ENCODE peak calls at places on chromosomes 2 and 18, in six cellular contexts. One of them, this sample, is unnamed.

GRCh38 chr2:240421396-240421795 is 14.1 kb upstream of the GPC1 start:
- DNase-seq in type B pancreatic cell: no peak
- DNase-seq in IMR-90: no peak
- DNase-seq in upper lobe of right lung: peak; percentile 54
- DNase-seq in foreskin fibroblast: no peak
- DNase-seq in MM.1S: no peak
- DNase-seq in this sample: no peak

GRCh38 chr18:34626404-34627137 is 83.5 kb upstream of the DTNA start:
- DNase-seq in MM.1S: no peak
- DNase-seq in foreskin fibroblast: peak; percentile 78
- DNase-seq in type B pancreatic cell: no peak
- DNase-seq in IMR-90: peak; percentile 54
- DNase-seq in upper lobe of right lung: no peak
- DNase-seq in this sample: no peak

GRCh38 chr18:24300703-24301102 is 96.9 kb downstream of the OSBPL1A start:
- DNase-seq in upper lobe of right lung: no peak
- DNase-seq in foreskin fibroblast: no peak
- DNase-seq in type B pancreatic cell: no peak
- DNase-seq in IMR-90: no peak
- DNase-seq in MM.1S: no peak
- DNase-seq in this sample: no peak

GRCh38 chr2:36597003-36597531 is 901 bp downstream of the FEZ2 start:
- DNase-seq in foreskin fibroblast: no peak
- DNase-seq in type B pancreatic cell: no peak
- DNase-seq in IMR-90: no peak
- DNase-seq in upper lobe of right lung: no peak
- DNase-seq in MM.1S: no peak
- DNase-seq in this sample: no peak

GRCh38 chr2:160407393-160408204 is 86.0 kb downstream of the RBMS1 start:
- DNase-seq in IMR-90: peak; percentile 54
- DNase-seq in upper lobe of right lung: peak; percentile 88
- DNase-seq in foreskin fibroblast: peak; percentile 85
- DNase-seq in type B pancreatic cell: peak; percentile 77
- DNase-seq in MM.1S: peak; percentile 56
- DNase-seq in this sample: peak; percentile 55

GRCh38 chr2:9366041-9366440 is 57.3 kb downstream of the ITGB1BP1 start:
- DNase-seq in MM.1S: no peak
- DNase-seq in upper lobe of right lung: no peak
- DNase-seq in foreskin fibroblast: no peak
- DNase-seq in IMR-90: no peak
- DNase-seq in type B pancreatic cell: no peak
- DNase-seq in this sample: no peak

GRCh38 chr18:66764225-66764624 is 160.3 kb upstream of the CDH19 start:
- DNase-seq in foreskin fibroblast: no peak
- DNase-seq in IMR-90: no peak
- DNase-seq in upper lobe of right lung: no peak
- DNase-seq in MM.1S: no peak
- DNase-seq in type B pancreatic cell: no peak
- DNase-seq in this sample: no peak

GRCh38 chr2:11072550-11072949 is 82.7 kb upstream of the SLC66A3 start:
- DNase-seq in foreskin fibroblast: no peak
- DNase-seq in type B pancreatic cell: no peak
- DNase-seq in upper lobe of right lung: no peak
- DNase-seq in IMR-90: no peak
- DNase-seq in MM.1S: no peak
- DNase-seq in this sample: no peak

GRCh38 chr2:11411768-11412448 is 54.1 kb downstream of the E2F6 start:
- DNase-seq in MM.1S: peak; percentile 29
- DNase-seq in foreskin fibroblast: peak; percentile 81
- DNase-seq in IMR-90: peak; percentile 63
- DNase-seq in upper lobe of right lung: no peak
- DNase-seq in type B pancreatic cell: no peak
- DNase-seq in this sample: no peak

GRCh38 chr2:113850687-113851086 is 39.2 kb upstream of the ACTR3 start:
- DNase-seq in foreskin fibroblast: no peak
- DNase-seq in MM.1S: no peak
- DNase-seq in upper lobe of right lung: no peak
- DNase-seq in IMR-90: no peak
- DNase-seq in type B pancreatic cell: no peak
- DNase-seq in this sample: no peak

GRCh38 chr2:237321746-237322145 is 92.2 kb downstream of the COL6A3 start:
- DNase-seq in MM.1S: no peak
- DNase-seq in upper lobe of right lung: no peak
- DNase-seq in type B pancreatic cell: no peak
- DNase-seq in IMR-90: no peak
- DNase-seq in foreskin fibroblast: no peak
- DNase-seq in this sample: no peak

GRCh38 chr2:47656715-47657600 is 126.0 kb upstream of the MSH6 start:
- DNase-seq in upper lobe of right lung: no peak
- DNase-seq in IMR-90: no peak
- DNase-seq in foreskin fibroblast: no peak
- DNase-seq in type B pancreatic cell: no peak
- DNase-seq in MM.1S: no peak
- DNase-seq in this sample: peak; percentile 39

GRCh38 chr2:119650206-119650605 is 28.8 kb upstream of the TMEM177 start:
- DNase-seq in IMR-90: no peak
- DNase-seq in type B pancreatic cell: no peak
- DNase-seq in foreskin fibroblast: no peak
- DNase-seq in MM.1S: no peak
- DNase-seq in upper lobe of right lung: no peak
- DNase-seq in this sample: no peak

GRCh38 chr2:16058256-16058655 is 117.9 kb downstream of the MYCN start:
- DNase-seq in upper lobe of right lung: no peak
- DNase-seq in IMR-90: no peak
- DNase-seq in MM.1S: peak; percentile 68
- DNase-seq in type B pancreatic cell: no peak
- DNase-seq in foreskin fibroblast: no peak
- DNase-seq in this sample: no peak

GRCh38 chr2:219274392-219274921 is 4.7 kb upstream of the DNAJB2 start:
- DNase-seq in foreskin fibroblast: peak; percentile 85
- DNase-seq in type B pancreatic cell: no peak
- DNase-seq in MM.1S: no peak
- DNase-seq in upper lobe of right lung: peak; percentile 63
- DNase-seq in IMR-90: peak; percentile 81
- DNase-seq in this sample: no peak

DNA sequence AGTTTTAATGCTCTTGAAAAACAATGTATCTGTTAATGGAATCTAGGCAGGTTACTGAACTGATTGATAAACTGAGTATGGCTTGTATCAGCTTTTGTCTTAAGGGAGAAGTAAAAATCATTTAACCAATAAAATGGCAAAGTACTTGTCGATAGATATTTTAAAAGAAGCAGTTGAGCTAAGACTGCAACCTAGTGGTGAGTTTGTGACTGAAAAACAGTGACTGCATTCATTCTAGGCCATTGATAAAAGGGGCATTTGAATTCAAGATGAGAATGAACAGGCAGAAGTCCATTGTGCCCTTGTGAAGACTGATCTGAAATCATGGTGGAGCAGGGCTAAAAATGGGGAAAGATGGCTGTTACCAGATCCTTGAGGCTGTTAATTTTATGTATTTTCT is 59.4 kb upstream of the MSTN start:
- DNase-seq in IMR-90: peak; percentile 41
- DNase-seq in foreskin fibroblast: peak; percentile 49
- DNase-seq in MM.1S: peak; percentile 18
- DNase-seq in type B pancreatic cell: no peak
- DNase-seq in upper lobe of right lung: no peak
- DNase-seq in this sample: peak; percentile 48
- TF ChIP-seq CTCF in IMR-90: peak; percentile 36
- TF ChIP-seq CTCF in foreskin fibroblast: peak; percentile 51
- TF ChIP-seq CTCF in MM.1S: peak; percentile 56
- TF ChIP-seq CTCF in type B pancreatic cell: peak; percentile 67
- TF ChIP-seq CTCF in upper lobe of right lung: peak; percentile 34
- TF ChIP-seq CTCF in this sample: peak; percentile 32

GRCh38 chr2:197354169-197354558 is 43.6 kb upstream of the ANKRD44 start:
- DNase-seq in MM.1S: no peak
- DNase-seq in upper lobe of right lung: no peak
- DNase-seq in foreskin fibroblast: no peak
- DNase-seq in type B pancreatic cell: no peak
- DNase-seq in IMR-90: no peak
- DNase-seq in this sample: no peak

GRCh38 chr2:197358927-197359326 is 48.3 kb upstream of the ANKRD44 start:
- DNase-seq in IMR-90: peak; percentile 33
- DNase-seq in foreskin fibroblast: peak; percentile 44
- DNase-seq in upper lobe of right lung: no peak
- DNase-seq in type B pancreatic cell: no peak
- DNase-seq in MM.1S: no peak
- DNase-seq in this sample: no peak

GRCh38 chr2:197353393-197354168 is 43.0 kb upstream of the ANKRD44 start:
- DNase-seq in type B pancreatic cell: no peak
- DNase-seq in MM.1S: no peak
- DNase-seq in IMR-90: no peak
- DNase-seq in foreskin fibroblast: no peak
- DNase-seq in upper lobe of right lung: no peak
- DNase-seq in this sample: no peak

GRCh38 chr2:197357986-197358385 is 47.4 kb upstream of the ANKRD44 start:
- DNase-seq in foreskin fibroblast: no peak
- DNase-seq in MM.1S: no peak
- DNase-seq in upper lobe of right lung: no peak
- DNase-seq in IMR-90: no peak
- DNase-seq in type B pancreatic cell: no peak
- DNase-seq in this sample: no peak

GRCh38 chr2:197356136-197356535 is 45.6 kb upstream of the ANKRD44 start:
- DNase-seq in type B pancreatic cell: no peak
- DNase-seq in IMR-90: no peak
- DNase-seq in upper lobe of right lung: no peak
- DNase-seq in MM.1S: peak; percentile 48
- DNase-seq in foreskin fibroblast: peak; percentile 12
- DNase-seq in this sample: no peak
- TF ChIP-seq CTCF in type B pancreatic cell: peak; percentile 70
- TF ChIP-seq CTCF in IMR-90: peak; percentile 29
- TF ChIP-seq CTCF in upper lobe of right lung: peak; percentile 14
- TF ChIP-seq CTCF in MM.1S: peak; percentile 51
- TF ChIP-seq CTCF in foreskin fibroblast: peak; percentile 33
- TF ChIP-seq CTCF in this sample: peak; percentile 12

DNA sequence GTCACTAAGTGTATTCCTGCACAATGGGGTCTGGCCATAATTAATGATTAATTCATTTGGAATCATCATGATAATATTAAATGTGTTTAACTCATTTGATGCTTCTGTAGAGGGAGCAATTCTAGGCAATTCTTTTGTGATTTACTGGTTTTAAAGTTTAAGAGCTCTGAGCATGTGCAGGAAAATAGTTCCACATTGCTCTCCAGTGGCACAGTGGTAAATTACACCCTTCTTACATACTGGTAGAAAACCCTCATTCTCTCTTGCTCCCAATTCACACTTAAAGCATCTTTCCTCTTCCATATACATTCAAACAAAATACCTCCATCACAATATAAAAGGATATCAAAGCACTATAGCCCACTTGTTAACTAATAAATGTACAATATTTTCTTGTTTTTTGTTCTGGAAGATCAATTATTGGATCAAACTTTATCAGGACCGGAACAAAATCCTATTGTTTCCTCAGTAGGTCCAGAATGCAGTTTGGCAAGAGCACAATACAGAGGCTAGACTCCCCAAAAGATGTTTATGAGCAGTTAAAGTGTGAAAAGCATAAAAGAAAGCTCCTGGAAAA is 844.3 kb downstream of the MBD2 start:
- DNase-seq in foreskin fibroblast: peak; percentile 18
- DNase-seq in type B pancreatic cell: no peak
- DNase-seq in MM.1S: peak; percentile 23
- DNase-seq in IMR-90: peak; percentile 31
- DNase-seq in upper lobe of right lung: no peak
- DNase-seq in this sample: peak; percentile 18
- TF ChIP-seq CTCF in foreskin fibroblast: peak; percentile 20
- TF ChIP-seq CTCF in type B pancreatic cell: peak; percentile 79
- TF ChIP-seq CTCF in MM.1S: peak; percentile 46
- TF ChIP-seq CTCF in IMR-90: peak; percentile 44
- TF ChIP-seq CTCF in upper lobe of right lung: peak; percentile 49
- TF ChIP-seq CTCF in this sample: peak; percentile 31

DNA sequence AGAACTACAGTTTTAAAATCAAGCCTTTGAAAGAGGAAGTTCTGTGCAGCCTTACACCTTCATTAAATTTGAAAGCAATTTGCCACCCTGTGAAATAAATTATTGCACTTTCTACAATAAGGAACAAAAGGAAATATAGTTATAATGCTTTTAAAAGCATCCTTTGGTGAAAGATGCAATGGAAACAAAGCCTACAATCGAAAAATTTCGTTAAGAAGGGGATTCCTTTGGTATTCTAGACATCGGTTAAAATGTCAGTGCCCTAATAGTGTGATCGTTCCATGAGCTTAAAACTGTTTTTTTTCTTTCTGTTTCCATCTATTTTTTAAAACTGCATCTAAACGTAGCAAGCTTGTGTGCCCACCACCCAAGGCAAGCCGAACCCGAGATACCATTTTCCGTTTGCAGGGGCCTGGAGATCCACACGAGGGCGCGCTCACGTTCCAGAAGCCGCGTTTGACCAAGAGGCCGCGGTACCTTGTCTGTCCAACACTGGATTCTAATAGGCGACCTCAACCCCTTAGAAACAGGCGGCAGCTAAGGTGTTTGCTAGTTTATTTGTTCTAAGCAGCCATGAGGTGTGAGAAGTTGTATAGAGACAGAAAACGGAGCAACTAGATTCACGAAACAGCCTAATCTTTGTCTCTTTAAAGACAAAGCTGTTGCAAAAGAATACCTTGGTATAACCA is 4.0 kb downstream of the HOXD11 start:
- DNase-seq in MM.1S: peak; percentile 34
- DNase-seq in foreskin fibroblast: no peak
- DNase-seq in upper lobe of right lung: no peak
- DNase-seq in type B pancreatic cell: peak; percentile 79
- DNase-seq in IMR-90: peak; percentile 28
- DNase-seq in this sample: peak; percentile 74
- TF ChIP-seq CTCF in MM.1S: peak; percentile 87
- TF ChIP-seq CTCF in foreskin fibroblast: peak; percentile 44
- TF ChIP-seq CTCF in upper lobe of right lung: peak; percentile 47
- TF ChIP-seq CTCF in type B pancreatic cell: peak; percentile 82
- TF ChIP-seq CTCF in IMR-90: peak; percentile 50
- TF ChIP-seq CTCF in this sample: peak; percentile 59

GRCh38 chr2:23200460-23201113 is 184.4 kb upstream of the KLHL29 start:
- DNase-seq in upper lobe of right lung: no peak
- DNase-seq in type B pancreatic cell: no peak
- DNase-seq in IMR-90: no peak
- DNase-seq in foreskin fibroblast: no peak
- DNase-seq in MM.1S: no peak
- DNase-seq in this sample: no peak

GRCh38 chr2:23203383-23203782 is 181.6 kb upstream of the KLHL29 start:
- DNase-seq in foreskin fibroblast: no peak
- DNase-seq in IMR-90: no peak
- DNase-seq in upper lobe of right lung: no peak
- DNase-seq in type B pancreatic cell: no peak
- DNase-seq in MM.1S: no peak
- DNase-seq in this sample: no peak

GRCh38 chr2:23200056-23200455 is 184.9 kb upstream of the KLHL29 start:
- DNase-seq in MM.1S: no peak
- DNase-seq in IMR-90: no peak
- DNase-seq in upper lobe of right lung: no peak
- DNase-seq in foreskin fibroblast: no peak
- DNase-seq in type B pancreatic cell: no peak
- DNase-seq in this sample: no peak

GRCh38 chr2:23198316-23199114 is 186.5 kb upstream of the KLHL29 start:
- DNase-seq in upper lobe of right lung: no peak
- DNase-seq in IMR-90: no peak
- DNase-seq in foreskin fibroblast: no peak
- DNase-seq in type B pancreatic cell: no peak
- DNase-seq in MM.1S: no peak
- DNase-seq in this sample: no peak

GRCh38 chr2:23199115-23199918 is 185.7 kb upstream of the KLHL29 start:
- DNase-seq in MM.1S: no peak
- DNase-seq in IMR-90: peak; percentile 38
- DNase-seq in upper lobe of right lung: no peak
- DNase-seq in type B pancreatic cell: no peak
- DNase-seq in foreskin fibroblast: peak; percentile 46
- DNase-seq in this sample: peak; percentile 23
- TF ChIP-seq CTCF in MM.1S: peak; percentile 60
- TF ChIP-seq CTCF in IMR-90: peak; percentile 61
- TF ChIP-seq CTCF in upper lobe of right lung: peak; percentile 39
- TF ChIP-seq CTCF in type B pancreatic cell: peak; percentile 75
- TF ChIP-seq CTCF in foreskin fibroblast: peak; percentile 71
- TF ChIP-seq CTCF in this sample: peak; percentile 65

GRCh38 chr2:234189230-234189629 is 138.7 kb downstream of the SPP2 start:
- DNase-seq in type B pancreatic cell: no peak
- DNase-seq in upper lobe of right lung: no peak
- DNase-seq in foreskin fibroblast: no peak
- DNase-seq in IMR-90: no peak
- DNase-seq in MM.1S: no peak
- DNase-seq in this sample: no peak
- TF ChIP-seq CTCF in type B pancreatic cell: no peak
- TF ChIP-seq CTCF in upper lobe of right lung: no peak
- TF ChIP-seq CTCF in foreskin fibroblast: no peak
- TF ChIP-seq CTCF in IMR-90: no peak
- TF ChIP-seq CTCF in MM.1S: no peak
- TF ChIP-seq CTCF in this sample: no peak